ENCODE peak calls at places on chromosomes 12 and 14, in five cellular contexts. G is upper lobe of left lung, L is uterus, C is body of pancreas, V is A549. B is an unnamed sample.

GRCh38 chr12:130183585-130184370 is 21.5 kb downstream of the FZD10 start:
- DNase-seq in V (no peak), C (no peak), G (no peak), L (no peak), B (peak)

GRCh38 chr12:112163471-112164325 is 38.3 kb downstream of the TRAFD1 start:
- DNase-seq in V (no peak), L (no peak), G (no peak), C (no peak), B (peak)

GRCh38 chr12:19263666-19264065 is 134.1 kb downstream of the PLEKHA5 start:
- DNase-seq in G (no peak), V (no peak), L (no peak), C (no peak), B (no peak)

GRCh38 chr14:67527756-67528155 is 5.3 kb upstream of the PLEKHH1 start:
- DNase-seq in C (no peak), L (no peak), V (no peak), G (no peak), B (no peak)

GRCh38 chr14:64232095-64232830 is 61.9 kb downstream of the ESR2 start:
- DNase-seq in G (no peak), L (no peak), C (no peak), V (no peak), B (no peak)

GRCh38 chr12:124097681-124098080 is 124.7 kb downstream of the ZNF664 start:
- DNase-seq in G (no peak), V (no peak), C (no peak), L (no peak), B (no peak)

GRCh38 chr14:54686219-54686870 is 119.4 kb downstream of the SAMD4A start:
- DNase-seq in L (peak), C (no peak), G (no peak), V (no peak), B (no peak)

GRCh38 chr12:53973093-53974042 is at the start of gene HOXC11:
- DNase-seq in C (no peak), V (no peak), G (no peak), L (no peak), B (no peak)

GRCh38 chr14:51546603-51547258 is 105.0 kb upstream of the FRMD6 start:
- DNase-seq in G (no peak), V (no peak), C (no peak), L (no peak), B (no peak)

GRCh38 chr14:94342334-94342934 is 19.3 kb upstream of the SERPINA6 start:
- DNase-seq in V (peak), G (peak), C (peak), L (peak), B (peak)

GRCh38 chr14:81067156-81067555 is 111.7 kb downstream of the TSHR start:
- DNase-seq in G (no peak), V (no peak), C (no peak), L (no peak), B (no peak)

GRCh38 chr12:34294137-34294536 is 271.8 kb downstream of the ALG10 start:
- DNase-seq in C (no peak), G (no peak), L (no peak), V (no peak), B (peak)

GRCh38 chr14:58572092-58572853 is 65.5 kb upstream of the DACT1 start:
- DNase-seq in G (no peak), V (peak), C (no peak), L (no peak), B (no peak)

GRCh38 chr12:113388351-113388750 is 15.3 kb downstream of the SDS start:
- DNase-seq in G (no peak), V (no peak), C (no peak), L (no peak), B (no peak)

GRCh38 chr14:84228702-84229101 is 1301.2 kb upstream of the FLRT2 start:
- DNase-seq in C (no peak), V (no peak), G (no peak), L (no peak), B (no peak)

GRCh38 chr12:55862286-55862685 is 19.6 kb upstream of the MMP19 start:
- DNase-seq in V (no peak), C (no peak), L (no peak), G (no peak), B (no peak)

GRCh38 chr12:5889381-5890047 is 55.5 kb downstream of the ANO2 start:
- DNase-seq in V (no peak), C (no peak), G (no peak), L (no peak), B (no peak)

GRCh38 chr12:47610847-47611246 is 95.0 kb downstream of the RPAP3 start:
- DNase-seq in L (no peak), G (no peak), V (no peak), C (no peak), B (no peak)

GRCh38 chr12:120713861-120714482 is 3.7 kb downstream of the UNC119B start:
- DNase-seq in G (peak), C (peak), V (peak), L (peak), B (peak)

GRCh38 chr12:108505121-108505520 is 10.0 kb upstream of the FICD start:
- DNase-seq in C (no peak), V (no peak), L (no peak), G (no peak), B (no peak)

GRCh38 chr14:95353664-95354063 is 34.0 kb upstream of the CLMN start:
- DNase-seq in G (peak), V (no peak), C (no peak), L (no peak), B (no peak)

GRCh38 chr12:89671469-89671868 is 37.2 kb downstream of the ATP2B1 start:
- DNase-seq in C (no peak), G (no peak), V (no peak), L (no peak), B (no peak)
- H3K27ac ChIP-seq in C (no peak), G (no peak), V (no peak), L (no peak), B (no peak)

DNA sequence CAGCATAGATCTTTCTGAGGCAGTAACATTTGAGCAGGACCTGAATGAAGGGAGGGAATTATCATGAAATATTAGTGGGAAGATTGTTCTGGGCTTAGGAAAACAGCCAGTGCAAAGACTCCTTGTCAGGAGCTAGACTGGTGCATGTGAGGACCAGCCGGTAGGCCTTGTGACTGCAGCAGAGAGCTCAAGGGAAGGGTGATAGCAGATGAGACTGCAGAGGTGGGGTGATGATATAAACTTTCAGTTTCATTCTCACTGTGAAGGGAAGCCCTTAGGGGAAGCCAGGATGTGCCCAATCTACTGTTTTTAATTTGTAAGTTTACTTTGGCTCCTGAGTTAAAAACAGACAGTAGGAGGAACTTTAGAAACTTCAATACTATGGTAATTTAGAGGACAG is 12.4 kb downstream of the IL22 start:
- DNase-seq in G (peak), C (no peak), V (no peak), L (peak), B (peak)
- TF ChIP-seq POLR2A in G (no peak), C (no peak), V (no peak), L (no peak), B (no peak)

GRCh38 chr14:35044939-35045797 is 904 bp upstream of the FAM177A1 start:
- DNase-seq in C (no peak), L (no peak), V (no peak), G (no peak), B (no peak)
- H3K4me3 ChIP-seq in C (peak), L (peak), V (peak), G (peak), B (peak)

GRCh38 chr14:22986508-22987054 is 4.2 kb upstream of the AJUBA start:
- DNase-seq in G (peak), V (peak), C (peak), L (peak), B (peak)
- H3K27ac ChIP-seq in G (no peak), V (no peak), C (no peak), L (no peak), B (no peak)

DNA sequence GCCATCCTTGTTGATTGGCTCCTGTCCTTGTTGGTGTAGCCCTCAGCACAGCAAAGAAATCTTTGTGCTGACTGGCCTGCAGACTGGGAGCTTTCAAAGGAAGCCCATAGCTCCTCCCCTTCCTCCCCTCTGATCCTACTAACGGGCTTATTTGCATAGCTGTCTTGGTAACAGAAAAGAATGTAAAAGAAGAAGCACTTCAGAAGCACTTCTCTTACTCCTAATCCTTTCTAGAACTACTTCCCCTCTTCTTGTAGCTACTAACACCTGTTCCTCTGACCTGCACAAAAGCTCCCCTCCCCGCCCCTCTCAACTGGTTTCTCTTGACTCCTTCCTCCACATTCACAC is 14.3 kb upstream of the RIC8B start:
- DNase-seq in C (no peak), L (no peak), G (peak), V (no peak), B (no peak)
- TF ChIP-seq POLR2A in C (no peak), L (no peak), G (no peak), V (no peak), B (no peak)

GRCh38 chr12:16323638-16324037 is 23.8 kb upstream of the MGST1 start:
- DNase-seq in C (no peak), L (no peak), G (no peak), V (no peak), B (no peak)
- H3K4me3 ChIP-seq in C (no peak), L (no peak), G (no peak), V (no peak), B (no peak)

GRCh38 chr12:104694711-104695110 is 238.0 kb downstream of the CHST11 start:
- DNase-seq in L (no peak), G (no peak), C (no peak), V (no peak), B (no peak)
- H3K27ac ChIP-seq in L (no peak), G (no peak), C (no peak), V (peak), B (no peak)

DNA sequence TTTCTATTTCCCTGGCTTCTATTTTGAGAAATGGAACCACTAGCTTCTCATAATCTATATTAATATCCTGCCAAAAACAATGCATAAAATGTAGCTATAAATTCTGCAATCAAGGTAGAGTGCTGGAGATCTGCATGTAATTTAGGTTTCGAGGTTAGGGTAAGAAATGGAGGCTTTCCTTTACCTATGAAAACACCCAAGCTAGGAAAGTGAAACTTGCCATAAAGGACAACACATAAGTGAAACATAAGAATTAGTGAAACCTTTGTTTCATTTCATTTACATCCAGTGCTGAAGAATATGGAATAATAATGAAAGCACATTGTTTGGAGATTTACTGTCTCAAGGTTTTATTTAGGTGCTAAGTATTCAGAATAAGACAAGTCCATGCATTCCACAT is 9.7 kb downstream of the CLEC2A start:
- DNase-seq in C (no peak), G (no peak), L (no peak), V (no peak), B (no peak)
- TF ChIP-seq POLR2A in C (no peak), G (no peak), L (no peak), V (no peak), B (no peak)

GRCh38 chr12:122183588-122183940 is 641 bp downstream of the LRRC43 start:
- DNase-seq in C (no peak), L (no peak), V (no peak), G (no peak), B (no peak)
- H3K4me3 ChIP-seq in C (no peak), L (peak), V (no peak), G (peak), B (no peak)

B was measured in right lobe of liver.